ENCODE peak calls at places on chromosome 12, in four cellular contexts. O is AG04450, W is right lobe of liver, V is AG10803. H is an unnamed sample.

GRCh38 chr12:90102957-90103652 is 394.5 kb upstream of the ATP2B1 start:
- DNase-seq in V (peak), O (no peak), W (no peak), H (no peak)

GRCh38 chr12:57342207-57342691 is 88.6 kb downstream of the R3HDM2 start:
- DNase-seq in O (peak), V (peak), W (no peak), H (peak)

GRCh38 chr12:58253663-58254062 is 312.3 kb downstream of the ATP23 start:
- DNase-seq in O (no peak), V (no peak), W (no peak), H (no peak)

GRCh38 chr12:76927170-76927784 is 48.5 kb upstream of the CSRP2 start:
- DNase-seq in W (peak), O (no peak), V (peak), H (no peak)

GRCh38 chr12:12336049-12336411 is 14.0 kb downstream of the MANSC1 start:
- DNase-seq in O (no peak), V (no peak), W (no peak), H (no peak)

GRCh38 chr12:124764451-124764850 is 99.2 kb downstream of the SCARB1 start:
- DNase-seq in V (peak), O (no peak), W (no peak), H (no peak)

GRCh38 chr12:101667591-101667990 is 29.8 kb upstream of the CHPT1 start:
- DNase-seq in O (no peak), V (no peak), W (no peak), H (no peak)

GRCh38 chr12:47820631-47821345 is 1.1 kb upstream of the HDAC7 start:
- DNase-seq in V (peak), W (peak), O (peak), H (peak)

GRCh38 chr12:114221136-114221838 is 184.7 kb downstream of the TBX5 start:
- DNase-seq in V (no peak), O (no peak), W (no peak), H (peak)

DNA sequence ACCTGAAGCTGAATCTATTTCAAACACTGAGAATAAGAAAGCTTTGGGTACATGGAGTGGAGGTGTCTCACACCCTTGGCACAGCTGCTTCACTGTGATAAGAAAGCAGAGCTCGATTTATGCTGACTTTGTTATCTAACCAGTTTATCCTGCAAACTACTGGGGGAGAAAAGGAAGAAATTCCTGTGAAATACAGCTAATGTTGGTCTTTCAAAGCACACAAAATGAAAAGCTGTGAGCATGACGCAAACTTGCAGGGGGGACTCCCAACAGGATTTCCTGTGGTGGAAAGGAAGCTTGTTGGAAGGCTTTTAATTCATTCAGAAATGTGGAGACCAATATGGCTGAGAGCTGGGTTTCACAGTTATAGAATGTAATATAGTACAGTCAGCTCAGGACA is 53.4 kb downstream of the SRGAP1 start:
- DNase-seq in V (no peak), O (no peak), W (no peak), H (no peak)
- H3K4me3 ChIP-seq in V (no peak), O (no peak), W (no peak), H (no peak)

DNA sequence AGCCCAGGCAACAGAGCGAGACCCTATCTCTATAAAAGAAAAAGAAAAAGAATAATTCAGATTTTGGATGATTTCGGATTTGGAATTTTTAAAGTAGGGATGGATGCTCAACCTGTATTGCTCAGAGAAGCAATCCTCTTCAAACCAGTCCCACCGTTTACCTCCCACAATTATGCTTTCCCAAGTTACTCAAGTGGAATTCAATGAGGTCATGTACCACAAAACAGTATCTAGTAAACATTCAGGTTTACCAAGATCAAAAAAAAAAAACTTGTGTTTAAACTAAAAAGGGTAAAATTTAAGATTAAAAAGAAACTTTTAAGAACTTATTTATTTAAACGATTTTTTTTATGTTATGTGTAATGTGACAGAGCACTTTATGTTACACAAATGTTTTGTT is 2.5 kb downstream of the KDM5A start:
- DNase-seq in V (peak), O (no peak), W (no peak), H (no peak)
- H3K4me3 ChIP-seq in V (peak), O (peak), W (no peak), H (peak)

GRCh38 chr12:6547987-6548386 is 7.9 kb downstream of the IFFO1 start:
- DNase-seq in W (no peak), V (peak), O (peak), H (no peak)

GRCh38 chr12:6549379-6550151 is 6.3 kb downstream of the IFFO1 start:
- DNase-seq in O (no peak), W (no peak), V (no peak), H (no peak)

GRCh38 chr12:6548556-6549378 is 7.1 kb downstream of the IFFO1 start:
- DNase-seq in V (peak), O (no peak), W (no peak), H (no peak)

GRCh38 chr12:6546016-6546415 is 9.8 kb downstream of the IFFO1 start:
- DNase-seq in W (no peak), O (no peak), V (no peak), H (no peak)

GRCh38 chr12:6547566-6547965 is 8.3 kb downstream of the IFFO1 start:
- DNase-seq in O (no peak), W (no peak), V (no peak), H (no peak)
- H3K4me3 ChIP-seq in O (peak), W (no peak), V (peak), H (peak)

GRCh38 chr12:27289414-27289813 is 43.2 kb upstream of the BMAL2 start:
- DNase-seq in V (peak), O (no peak), W (no peak), H (no peak)

GRCh38 chr12:27293463-27293862 is 39.2 kb upstream of the BMAL2 start:
- DNase-seq in W (no peak), V (peak), O (no peak), H (no peak)

GRCh38 chr12:27290501-27291168 is 42.0 kb upstream of the BMAL2 start:
- DNase-seq in W (no peak), O (no peak), V (no peak), H (no peak)

GRCh38 chr12:27291862-27292261 is 40.8 kb upstream of the BMAL2 start:
- DNase-seq in O (no peak), W (no peak), V (no peak), H (no peak)

DNA sequence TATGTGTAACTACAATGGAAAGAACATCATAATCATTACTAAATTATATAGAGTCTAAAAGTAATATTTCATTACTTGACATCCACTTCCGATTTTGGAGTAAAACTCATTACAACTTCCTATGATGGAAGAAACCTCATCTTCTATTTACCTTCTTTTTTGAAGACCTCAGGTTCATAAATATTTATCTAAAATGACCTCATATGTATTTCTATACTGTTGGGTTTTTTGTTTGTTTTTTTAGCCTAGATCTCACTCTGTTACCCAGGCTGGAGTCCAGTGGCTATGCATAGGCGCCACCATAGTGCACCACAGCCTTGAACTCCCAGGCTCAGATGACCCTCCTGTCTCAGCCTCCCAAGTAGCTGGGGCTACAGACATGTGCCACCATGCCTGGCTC is 39.9 kb upstream of the BMAL2 start:
- DNase-seq in V (no peak), O (no peak), W (no peak), H (no peak)
- H3K4me3 ChIP-seq in V (no peak), O (no peak), W (no peak), H (no peak)

GRCh38 chr12:122835693-122836026 is 403 bp downstream of the HIP1R start:
- DNase-seq in V (no peak), W (peak), O (no peak), H (no peak)
- H3K4me3 ChIP-seq in V (peak), W (peak), O (peak), H (peak)